ENCODE peak calls at places on chromosomes 3 and 15, in five cellular contexts. Y, U, Z, O and X are unnamed samples.

GRCh38 chr3:79314547-79314946 is 453.3 kb downstream of the ROBO1 start:
- DNase-seq in Y (no peak), U (no peak), Z (peak), O (no peak), X (no peak)

GRCh38 chr3:67362686-67363085 is 291.7 kb downstream of the SUCLG2 start:
- DNase-seq in Y (no peak), U (no peak), Z (no peak), O (peak), X (peak)

GRCh38 chr3:185558395-185558794 is 6.0 kb upstream of the LIPH start:
- DNase-seq in Y (no peak), U (no peak), Z (peak), O (no peak), X (no peak)

GRCh38 chr3:178182337-178182761 is 353.9 kb upstream of the KCNMB2 start:
- DNase-seq in Y (peak), U (no peak), Z (no peak), O (no peak), X (no peak)

GRCh38 chr3:59660852-59661624 is 611.2 kb upstream of the CFAP20DC start:
- DNase-seq in Y (no peak), U (no peak), Z (no peak), O (peak), X (no peak)

GRCh38 chr15:48965972-48966371 is 2.3 kb upstream of the SHC4 start:
- DNase-seq in Y (peak), U (peak), Z (no peak), O (peak), X (no peak)

GRCh38 chr15:67148196-67148701 is 82.8 kb downstream of the SMAD3 start:
- DNase-seq in Y (no peak), U (peak), Z (peak), O (peak), X (no peak)

GRCh38 chr15:38597221-38597800 is 32.7 kb upstream of the RASGRP1 start:
- DNase-seq in Y (no peak), U (no peak), Z (no peak), O (no peak), X (no peak)

GRCh38 chr15:29792426-29793159 is 29.7 kb downstream of the TJP1 start:
- DNase-seq in Y (no peak), U (peak), Z (no peak), O (no peak), X (no peak)

GRCh38 chr3:138465927-138466326 is 31.5 kb downstream of the ESYT3 start:
- DNase-seq in Y (no peak), U (no peak), Z (no peak), O (peak), X (no peak)

GRCh38 chr3:142613491-142613890 is 17.3 kb downstream of the PLS1 start:
- DNase-seq in Y (no peak), U (no peak), Z (no peak), O (no peak), X (no peak)

GRCh38 chr15:95601525-95601924 is 729.0 kb upstream of the NR2F2 start:
- DNase-seq in Y (no peak), U (no peak), Z (no peak), O (no peak), X (no peak)

GRCh38 chr3:65783117-65783516 is 255.6 kb downstream of the MAGI1 start:
- DNase-seq in Y (no peak), U (no peak), Z (no peak), O (peak), X (no peak)

GRCh38 chr3:140920029-140920428 is 21.6 kb upstream of the SLC25A36 start:
- DNase-seq in Y (no peak), U (no peak), Z (no peak), O (no peak), X (no peak)

GRCh38 chr3:186664119-186664495 is 1.7 kb upstream of the HRG start:
- DNase-seq in Y (no peak), U (no peak), Z (no peak), O (no peak), X (no peak)

GRCh38 chr3:46849098-46849631 is 14.1 kb downstream of the MYL3 start:
- DNase-seq in Y (no peak), U (no peak), Z (no peak), O (no peak), X (peak)

GRCh38 chr15:78056714-78057269 is 20.7 kb downstream of the TBC1D2B start:
- DNase-seq in Y (no peak), U (peak), Z (no peak), O (peak), X (no peak)

GRCh38 chr3:52122491-52122890 is 31.7 kb downstream of the POC1A start:
- DNase-seq in Y (no peak), U (no peak), Z (no peak), O (no peak), X (no peak)

GRCh38 chr3:160879859-160880258 is 123.8 kb downstream of the PPM1L start:
- DNase-seq in Y (no peak), U (no peak), Z (no peak), O (no peak), X (no peak)

GRCh38 chr3:118972974-118973373 is 61.7 kb downstream of the IGSF11 start:
- DNase-seq in Y (no peak), U (no peak), Z (no peak), O (no peak), X (no peak)

GRCh38 chr3:25572919-25573385 is 91.8 kb downstream of the TOP2B start:
- DNase-seq in Y (no peak), U (peak), Z (no peak), O (peak), X (no peak)

GRCh38 chr3:59660376-59660775 is 610.6 kb upstream of the CFAP20DC start:
- DNase-seq in Y (no peak), U (no peak), Z (no peak), O (peak), X (no peak)

GRCh38 chr3:140636452-140637138 is 41.3 kb upstream of the TRIM42 start:
- DNase-seq in Y (no peak), U (peak), Z (no peak), O (no peak), X (no peak)

GRCh38 chr3:77536038-77536775 is 496.3 kb downstream of the ROBO2 start:
- DNase-seq in Y (no peak), U (no peak), Z (no peak), O (no peak), X (no peak)

GRCh38 chr3:191369081-191370010 is 39.0 kb upstream of the UTS2B start:
- DNase-seq in Y (no peak), U (peak), Z (no peak), O (peak), X (no peak)

GRCh38 chr3:194265505-194265892 is 85.6 kb downstream of the CPN2 start:
- DNase-seq in Y (peak), U (peak), Z (peak), O (peak), X (no peak)

GRCh38 chr3:131972550-131972949 is 62.3 kb downstream of the CPNE4 start:
- DNase-seq in Y (no peak), U (no peak), Z (no peak), O (no peak), X (no peak)

GRCh38 chr15:75214293-75215096 is 12.8 kb downstream of the C15orf39 start:
- DNase-seq in Y (no peak), U (no peak), Z (no peak), O (no peak), X (no peak)

GRCh38 chr3:64141476-64141875 is 83.8 kb downstream of the PRICKLE2 start:
- DNase-seq in Y (no peak), U (peak), Z (peak), O (peak), X (no peak)

GRCh38 chr3:117350386-117350785 is 640.8 kb downstream of the TUSC7 start:
- DNase-seq in Y (no peak), U (no peak), Z (no peak), O (no peak), X (no peak)

GRCh38 chr3:73637042-73637441 is 12.3 kb upstream of the PDZRN3 start:
- DNase-seq in Y (no peak), U (peak), Z (no peak), O (peak), X (no peak)

GRCh38 chr3:142418926-142419592 is 28.8 kb downstream of the XRN1 start:
- DNase-seq in Y (no peak), U (no peak), Z (no peak), O (no peak), X (no peak)

GRCh38 chr3:12549971-12550760 is 4.9 kb upstream of the MKRN2OS start:
- DNase-seq in Y (no peak), U (no peak), Z (no peak), O (no peak), X (no peak)

GRCh38 chr15:89967892-89968291 is 33.2 kb upstream of the ZNF710 start:
- DNase-seq in Y (no peak), U (no peak), Z (no peak), O (no peak), X (no peak)

GRCh38 chr15:89972085-89972484 is 29.0 kb upstream of the ZNF710 start:
- DNase-seq in Y (no peak), U (no peak), Z (no peak), O (no peak), X (no peak)

GRCh38 chr15:89975482-89976291 is 25.4 kb upstream of the ZNF710 start:
- DNase-seq in Y (no peak), U (no peak), Z (no peak), O (no peak), X (no peak)

GRCh38 chr15:89971592-89971997 is 29.5 kb upstream of the ZNF710 start:
- DNase-seq in Y (peak), U (peak), Z (peak), O (peak), X (peak)
- TF ChIP-seq CTCF in Y (peak), U (peak), Z (peak), O (peak), X (peak)

GRCh38 chr3:8607285-8608040 is 37.1 kb downstream of the SSUH2 start:
- DNase-seq in Y (peak), U (peak), Z (peak), O (peak), X (peak)
- TF ChIP-seq CTCF in Y (peak), U (peak), Z (peak), O (peak), X (peak)

DNA sequence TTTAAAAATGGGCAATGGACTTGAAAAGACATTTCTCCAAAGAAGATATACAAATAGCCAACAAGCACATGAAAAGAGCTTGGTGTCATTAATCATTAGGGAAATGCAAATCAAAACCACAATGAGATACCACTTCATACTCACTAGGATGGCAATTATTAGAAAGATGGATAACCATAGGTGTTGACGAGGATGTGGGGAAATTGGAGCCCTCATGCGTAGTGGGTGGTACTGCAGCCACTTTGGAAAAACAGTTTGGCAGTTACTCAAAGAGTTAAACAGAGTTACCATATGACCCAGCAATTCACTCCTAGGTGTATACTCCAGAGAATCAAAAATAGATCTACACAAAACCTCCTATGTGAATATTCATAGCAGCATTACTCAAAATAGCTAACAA is 27.4 kb downstream of the RPLP1 start:
- DNase-seq in Y (no peak), U (no peak), Z (no peak), O (no peak), X (no peak)
- TF ChIP-seq CTCF in Y (no peak), U (no peak), Z (no peak), O (no peak), X (no peak)

GRCh38 chr3:32569540-32570425 is 875 bp downstream of the DYNC1LI1 start:
- DNase-seq in Y (peak), U (peak), Z (no peak), O (peak), X (peak)
- TF ChIP-seq CTCF in Y (no peak), U (no peak), Z (no peak), O (peak), X (no peak)

GRCh38 chr15:71747128-71748083 is 62.9 kb upstream of the NR2E3 start:
- DNase-seq in Y (no peak), U (peak), Z (peak), O (peak), X (no peak)
- TF ChIP-seq CTCF in Y (no peak), U (no peak), Z (no peak), O (no peak), X (no peak)

GRCh38 chr3:154301556-154301955 is 22.7 kb downstream of the DHX36 start:
- DNase-seq in Y (peak), U (no peak), Z (no peak), O (no peak), X (no peak)
- TF ChIP-seq CTCF in Y (peak), U (no peak), Z (no peak), O (no peak), X (no peak)

GRCh38 chr15:43329960-43330779 is at the start of gene LCMT2:
- DNase-seq in Y (peak), U (peak), Z (peak), O (peak), X (peak)
- TF ChIP-seq CTCF in Y (no peak), U (no peak), Z (no peak), O (no peak), X (no peak)

DNA sequence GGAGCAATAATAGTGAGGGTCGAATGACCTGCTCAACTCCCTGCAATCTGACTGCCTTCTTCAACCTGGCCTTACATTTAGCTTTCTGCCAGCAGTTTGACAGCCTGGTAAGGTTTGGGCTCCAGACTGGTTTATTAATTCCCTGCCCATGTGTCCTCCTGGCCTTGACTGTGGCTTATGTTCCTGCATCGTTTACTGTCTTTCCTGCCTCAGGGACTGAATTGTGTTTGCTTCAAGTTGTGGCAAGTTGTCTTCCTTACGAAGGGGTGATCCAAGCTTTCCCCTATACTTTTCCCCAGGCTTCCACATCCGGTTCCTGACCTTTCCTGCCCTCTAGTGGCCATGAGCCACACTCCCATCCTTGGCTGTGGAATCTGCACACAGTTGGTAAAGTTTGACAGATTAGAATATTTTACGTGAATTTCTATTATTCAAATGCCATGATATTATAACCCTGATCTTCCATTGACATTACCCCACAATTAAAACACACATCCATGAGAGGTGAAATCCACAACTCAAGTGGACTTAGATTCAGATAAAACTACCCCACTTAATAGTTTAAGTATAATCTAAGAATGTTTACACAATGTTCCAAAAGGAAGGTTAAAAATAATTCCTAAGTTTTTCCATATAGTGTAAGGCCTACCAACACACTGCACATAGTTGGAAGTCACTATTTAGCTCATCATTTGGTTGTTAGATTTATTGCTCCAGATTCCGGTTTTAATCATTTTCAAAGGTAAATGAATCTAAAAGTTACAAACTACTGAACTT is 95.7 kb downstream of the NEDD4 start:
- DNase-seq in Y (peak), U (peak), Z (peak), O (peak), X (peak)
- TF ChIP-seq CTCF in Y (peak), U (peak), Z (peak), O (peak), X (peak)

GRCh38 chr3:61251174-61251972 is at the start of gene FHIT:
- DNase-seq in Y (peak), U (peak), Z (peak), O (peak), X (peak)
- TF ChIP-seq CTCF in Y (no peak), U (no peak), Z (no peak), O (no peak), X (no peak)

DNA sequence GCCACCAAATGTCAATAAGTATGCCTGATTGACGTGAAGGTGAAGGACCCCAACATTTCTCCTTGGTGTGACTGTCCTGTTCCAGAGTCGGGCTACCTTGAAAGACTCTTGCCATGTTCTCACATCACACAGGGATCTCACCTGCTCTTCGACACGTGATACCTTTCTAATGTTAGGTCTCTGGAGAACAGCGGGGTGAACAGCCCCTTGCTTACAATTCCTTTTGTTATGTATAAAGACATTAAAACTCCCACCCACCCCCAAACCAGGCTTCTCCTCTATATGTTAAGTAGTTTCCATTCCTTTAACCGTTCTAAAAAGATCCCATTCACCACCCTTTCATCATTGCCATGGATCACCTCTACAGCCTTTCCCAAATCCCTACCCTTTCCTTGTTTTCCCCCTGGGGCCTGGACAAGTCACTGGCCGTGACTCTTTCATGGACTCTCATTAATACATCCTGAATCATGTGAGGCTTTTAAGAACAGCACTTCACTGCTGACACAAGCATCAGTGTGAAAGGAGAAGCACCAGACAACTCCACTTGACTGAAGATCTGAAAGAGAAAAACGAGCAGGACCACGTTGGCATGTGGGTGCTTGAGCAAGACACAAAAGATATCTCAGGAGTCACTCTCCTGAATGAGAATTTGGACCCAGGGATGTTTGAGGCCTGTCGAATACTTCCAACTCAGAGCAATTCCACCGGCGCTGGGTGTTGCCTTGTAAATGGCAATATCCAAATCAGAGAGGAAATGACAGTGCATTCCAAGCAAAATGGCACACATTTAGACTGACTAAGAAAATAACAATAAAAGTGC is 115.0 kb downstream of the FOXP1 start:
- DNase-seq in Y (no peak), U (peak), Z (no peak), O (no peak), X (no peak)
- TF ChIP-seq CTCF in Y (no peak), U (no peak), Z (no peak), O (no peak), X (no peak)